ENCODE peak calls at places on chromosomes 16 and 17, in ten cellular contexts. T is NCI-H2081; I is AG09309; D is body of pancreas; Y is stimulated activated CD4-positive, alpha-beta T cell treated with anti-CD3 and anti-CD28 coated beads, Interleukin-1b, Interleukin-23, amount 100 ng/mL, for 24 hours; J is IMR-90; O is endodermal cell; L is ecto neural progenitor cell; C is CD8-positive, alpha-beta T cell; N is upper lobe of right lung. B is an unnamed sample.
A peak's percentile ranks its signal among the peaks of the same experiment; 100 is the strongest.

GRCh38 chr16:1550061-1550460 is 16.6 kb downstream of the TMEM204 start:
- DNase-seq in L (no peak), J (no peak), T (no peak), N (no peak), I (no peak), Y (no peak), C (no peak), O (no peak), D (no peak), B (no peak)

GRCh38 chr17:47742319-47743181 is 9.5 kb downstream of the TBX21 start:
- DNase-seq in D (no peak), J (no peak), O (peak; percentile 92), T (no peak), C (peak; percentile 52), N (no peak), I (no peak), L (peak; percentile 88), Y (no peak), B (peak; percentile 81)

GRCh38 chr16:58243528-58244004 is 45.7 kb upstream of the CSNK2A2 start:
- DNase-seq in Y (no peak), D (peak; percentile 59), I (no peak), J (no peak), C (no peak), N (no peak), L (no peak), T (no peak), O (peak; percentile 80), B (no peak)

GRCh38 chr17:31754239-31754945 is 104.7 kb downstream of the COPRS start:
- DNase-seq in D (no peak), Y (no peak), C (no peak), N (no peak), O (no peak), J (peak; percentile 99), T (no peak), I (peak; percentile 63), L (no peak), B (no peak)

GRCh38 chr17:68021963-68022362 is 13.6 kb upstream of the KPNA2 start:
- DNase-seq in O (no peak), N (no peak), Y (no peak), L (no peak), C (no peak), D (no peak), J (no peak), I (no peak), T (no peak), B (no peak)

GRCh38 chr17:29718446-29719039 is 95.8 kb upstream of the CORO6 start:
- DNase-seq in N (no peak), D (no peak), L (no peak), Y (no peak), O (no peak), C (no peak), I (no peak), T (no peak), J (no peak), B (no peak)

GRCh38 chr17:38701504-38702165 is 3.4 kb upstream of the MLLT6 start:
- DNase-seq in I (no peak), J (peak; percentile 71), T (peak; percentile 54), O (no peak), C (peak; percentile 69), L (no peak), N (no peak), D (peak; percentile 54), Y (peak; percentile 79), B (no peak)

GRCh38 chr17:382644-383533 is 30.3 kb upstream of the RPH3AL start:
- DNase-seq in C (no peak), D (peak; percentile 59), O (peak; percentile 90), L (peak; percentile 89), N (no peak), J (peak; percentile 87), Y (no peak), I (peak; percentile 13), T (no peak), B (peak; percentile 6)

GRCh38 chr16:53781023-53781605 is 77.2 kb downstream of the FTO start:
- DNase-seq in C (no peak), I (no peak), J (peak; percentile 67), T (no peak), Y (no peak), D (peak; percentile 23), N (no peak), L (no peak), O (no peak), B (no peak)

GRCh38 chr17:40191237-40192208 is 14.3 kb downstream of the RAPGEFL1 start:
- DNase-seq in J (peak; percentile 76), C (peak; percentile 69), T (peak; percentile 67), N (peak; percentile 87), L (peak; percentile 91), Y (peak; percentile 45), D (peak; percentile 77), O (peak; percentile 97), I (no peak), B (peak; percentile 91)

GRCh38 chr16:89426736-89427525 is 63.4 kb downstream of the ANKRD11 start:
- DNase-seq in O (no peak), I (no peak), Y (no peak), C (no peak), J (peak; percentile 69), N (no peak), T (no peak), L (no peak), D (no peak), B (no peak)

GRCh38 chr17:76368545-76368944 is 14.8 kb upstream of the PRPSAP1 start:
- DNase-seq in I (no peak), N (no peak), T (no peak), Y (no peak), C (no peak), J (peak; percentile 65), L (no peak), O (no peak), D (no peak), B (no peak)

GRCh38 chr16:23298290-23298689 is 3.8 kb upstream of the SCNN1B start:
- DNase-seq in Y (no peak), O (no peak), T (no peak), C (no peak), I (no peak), D (no peak), N (no peak), J (no peak), L (no peak), B (no peak)

GRCh38 chr17:44906987-44907681 is 7.9 kb upstream of the EFTUD2 start:
- DNase-seq in L (no peak), Y (no peak), D (no peak), I (no peak), T (no peak), O (no peak), J (peak; percentile 38), C (no peak), N (no peak), B (peak; percentile 50)